ENCODE peak calls at places on chromosome 13, in seven cellular contexts. One of them, this sample, is unnamed.

GRCh38 chr13:21676611-21677021 is 5.7 kb downstream of the FGF9 start:
- DNase-seq in trophoblast cell: no peak
- DNase-seq in mesenchymal stem cell: no peak
- DNase-seq in H1: peak; percentile 71
- DNase-seq in mesendoderm: peak; percentile 73
- DNase-seq in IMR-90: no peak
- DNase-seq in neuronal stem cell: peak; percentile 6
- DNase-seq in this sample: peak; percentile 73

GRCh38 chr13:111342716-111343115 is 22.3 kb downstream of the TEX29 start:
- DNase-seq in H1: no peak
- DNase-seq in IMR-90: no peak
- DNase-seq in mesendoderm: no peak
- DNase-seq in trophoblast cell: no peak
- DNase-seq in neuronal stem cell: no peak
- DNase-seq in mesenchymal stem cell: no peak
- DNase-seq in this sample: peak; percentile 12

GRCh38 chr13:109904218-109904617 is 117.8 kb upstream of the IRS2 start:
- DNase-seq in mesendoderm: peak; percentile 36
- DNase-seq in IMR-90: no peak
- DNase-seq in mesenchymal stem cell: no peak
- DNase-seq in trophoblast cell: peak; percentile 42
- DNase-seq in H1: no peak
- DNase-seq in neuronal stem cell: no peak
- DNase-seq in this sample: peak; percentile 60

GRCh38 chr13:30255696-30256095 is 51.7 kb downstream of the KATNAL1 start:
- DNase-seq in H1: no peak
- DNase-seq in trophoblast cell: no peak
- DNase-seq in neuronal stem cell: no peak
- DNase-seq in mesenchymal stem cell: no peak
- DNase-seq in IMR-90: no peak
- DNase-seq in mesendoderm: no peak
- DNase-seq in this sample: no peak

GRCh38 chr13:81493144-81493543 is 1152.2 kb upstream of the SPRY2 start:
- DNase-seq in mesenchymal stem cell: no peak
- DNase-seq in H1: no peak
- DNase-seq in IMR-90: no peak
- DNase-seq in mesendoderm: no peak
- DNase-seq in trophoblast cell: no peak
- DNase-seq in neuronal stem cell: no peak
- DNase-seq in this sample: no peak

GRCh38 chr13:48066310-48066989 is 28.5 kb downstream of the MED4 start:
- DNase-seq in IMR-90: peak; percentile 16
- DNase-seq in mesenchymal stem cell: no peak
- DNase-seq in H1: no peak
- DNase-seq in mesendoderm: no peak
- DNase-seq in neuronal stem cell: no peak
- DNase-seq in trophoblast cell: no peak
- DNase-seq in this sample: no peak

GRCh38 chr13:112059457-112060317 is 7.3 kb upstream of the SOX1 start:
- DNase-seq in neuronal stem cell: no peak
- DNase-seq in mesendoderm: no peak
- DNase-seq in mesenchymal stem cell: no peak
- DNase-seq in H1: no peak
- DNase-seq in trophoblast cell: no peak
- DNase-seq in IMR-90: no peak
- DNase-seq in this sample: no peak

GRCh38 chr13:21548577-21548976 is 55.4 kb downstream of the MICU2 start:
- DNase-seq in H1: no peak
- DNase-seq in trophoblast cell: peak; percentile 61
- DNase-seq in IMR-90: no peak
- DNase-seq in mesenchymal stem cell: no peak
- DNase-seq in neuronal stem cell: no peak
- DNase-seq in mesendoderm: no peak
- DNase-seq in this sample: no peak

GRCh38 chr13:99996177-99996705 is 14.7 kb downstream of the ZIC2 start:
- DNase-seq in trophoblast cell: no peak
- DNase-seq in IMR-90: no peak
- DNase-seq in mesendoderm: no peak
- DNase-seq in mesenchymal stem cell: peak; percentile 37
- DNase-seq in H1: no peak
- DNase-seq in neuronal stem cell: peak; percentile 45
- DNase-seq in this sample: no peak

GRCh38 chr13:37934339-37935191 is 65.0 kb upstream of the TRPC4 start:
- DNase-seq in trophoblast cell: no peak
- DNase-seq in IMR-90: no peak
- DNase-seq in neuronal stem cell: no peak
- DNase-seq in H1: peak; percentile 58
- DNase-seq in mesenchymal stem cell: no peak
- DNase-seq in mesendoderm: peak; percentile 14
- DNase-seq in this sample: peak; percentile 42

GRCh38 chr13:109976206-109976997 is 190.0 kb upstream of the IRS2 start:
- DNase-seq in neuronal stem cell: no peak
- DNase-seq in H1: no peak
- DNase-seq in mesendoderm: peak; percentile 40
- DNase-seq in IMR-90: no peak
- DNase-seq in mesenchymal stem cell: no peak
- DNase-seq in trophoblast cell: peak; percentile 8
- DNase-seq in this sample: no peak

GRCh38 chr13:48975101-48975925 is at the start of gene FNDC3A:
- DNase-seq in mesenchymal stem cell: peak; percentile 74
- DNase-seq in mesendoderm: peak; percentile 90
- DNase-seq in H1: peak; percentile 84
- DNase-seq in IMR-90: peak; percentile 64
- DNase-seq in trophoblast cell: peak; percentile 71
- DNase-seq in neuronal stem cell: no peak
- DNase-seq in this sample: peak; percentile 79

GRCh38 chr13:59111711-59112110 is 1052.0 kb downstream of the DIAPH3 start:
- DNase-seq in mesenchymal stem cell: peak; percentile 73
- DNase-seq in neuronal stem cell: no peak
- DNase-seq in IMR-90: peak; percentile 86
- DNase-seq in mesendoderm: no peak
- DNase-seq in trophoblast cell: no peak
- DNase-seq in H1: no peak
- DNase-seq in this sample: no peak

GRCh38 chr13:106466691-106467405 is 68.6 kb downstream of the EFNB2 start:
- DNase-seq in mesendoderm: no peak
- DNase-seq in neuronal stem cell: no peak
- DNase-seq in trophoblast cell: no peak
- DNase-seq in IMR-90: no peak
- DNase-seq in mesenchymal stem cell: no peak
- DNase-seq in H1: no peak
- DNase-seq in this sample: no peak

GRCh38 chr13:90746230-90746629 is 601.3 kb upstream of the MIR17HG start:
- DNase-seq in mesenchymal stem cell: no peak
- DNase-seq in IMR-90: no peak
- DNase-seq in H1: no peak
- DNase-seq in mesendoderm: no peak
- DNase-seq in neuronal stem cell: no peak
- DNase-seq in trophoblast cell: no peak
- DNase-seq in this sample: no peak

GRCh38 chr13:35716186-35716585 is 239.7 kb upstream of the MAB21L1 start:
- DNase-seq in trophoblast cell: peak; percentile 89
- DNase-seq in IMR-90: peak; percentile 26
- DNase-seq in mesendoderm: peak; percentile 39
- DNase-seq in neuronal stem cell: no peak
- DNase-seq in mesenchymal stem cell: no peak
- DNase-seq in H1: no peak
- DNase-seq in this sample: no peak

GRCh38 chr13:26247011-26247410 is 6.9 kb upstream of the CDK8 start:
- DNase-seq in neuronal stem cell: no peak
- DNase-seq in trophoblast cell: no peak
- DNase-seq in mesenchymal stem cell: no peak
- DNase-seq in H1: no peak
- DNase-seq in mesendoderm: no peak
- DNase-seq in IMR-90: no peak
- DNase-seq in this sample: no peak

GRCh38 chr13:35848868-35849644 is 282.1 kb downstream of the DCLK1 start:
- DNase-seq in H1: no peak
- DNase-seq in neuronal stem cell: no peak
- DNase-seq in trophoblast cell: no peak
- DNase-seq in IMR-90: no peak
- DNase-seq in mesenchymal stem cell: no peak
- DNase-seq in mesendoderm: no peak
- DNase-seq in this sample: no peak

GRCh38 chr13:97749174-97749573 is 204.3 kb upstream of the IPO5 start:
- DNase-seq in trophoblast cell: peak; percentile 55
- DNase-seq in mesenchymal stem cell: no peak
- DNase-seq in neuronal stem cell: no peak
- DNase-seq in IMR-90: peak; percentile 1
- DNase-seq in H1: no peak
- DNase-seq in mesendoderm: peak; percentile 11
- DNase-seq in this sample: no peak

GRCh38 chr13:88764103-88764502 is 1092.9 kb downstream of the SLITRK5 start:
- DNase-seq in mesendoderm: peak; percentile 83
- DNase-seq in trophoblast cell: no peak
- DNase-seq in IMR-90: no peak
- DNase-seq in H1: no peak
- DNase-seq in neuronal stem cell: no peak
- DNase-seq in mesenchymal stem cell: no peak
- DNase-seq in this sample: no peak

GRCh38 chr13:58619396-58620113 is 988.0 kb downstream of the PCDH17 start:
- DNase-seq in trophoblast cell: no peak
- DNase-seq in H1: no peak
- DNase-seq in neuronal stem cell: no peak
- DNase-seq in mesenchymal stem cell: peak; percentile 46
- DNase-seq in mesendoderm: peak; percentile 91
- DNase-seq in IMR-90: no peak
- DNase-seq in this sample: no peak

GRCh38 chr13:98517576-98518310 is 59.2 kb downstream of the STK24 start:
- DNase-seq in H1: no peak
- DNase-seq in IMR-90: no peak
- DNase-seq in neuronal stem cell: no peak
- DNase-seq in trophoblast cell: no peak
- DNase-seq in mesenchymal stem cell: no peak
- DNase-seq in mesendoderm: no peak
- DNase-seq in this sample: no peak

GRCh38 chr13:63299995-63300394 is 1884.3 kb upstream of the PCDH20 start:
- DNase-seq in mesendoderm: no peak
- DNase-seq in neuronal stem cell: peak; percentile 31
- DNase-seq in IMR-90: peak; percentile 49
- DNase-seq in mesenchymal stem cell: peak; percentile 34
- DNase-seq in trophoblast cell: no peak
- DNase-seq in H1: no peak
- DNase-seq in this sample: no peak

DNA sequence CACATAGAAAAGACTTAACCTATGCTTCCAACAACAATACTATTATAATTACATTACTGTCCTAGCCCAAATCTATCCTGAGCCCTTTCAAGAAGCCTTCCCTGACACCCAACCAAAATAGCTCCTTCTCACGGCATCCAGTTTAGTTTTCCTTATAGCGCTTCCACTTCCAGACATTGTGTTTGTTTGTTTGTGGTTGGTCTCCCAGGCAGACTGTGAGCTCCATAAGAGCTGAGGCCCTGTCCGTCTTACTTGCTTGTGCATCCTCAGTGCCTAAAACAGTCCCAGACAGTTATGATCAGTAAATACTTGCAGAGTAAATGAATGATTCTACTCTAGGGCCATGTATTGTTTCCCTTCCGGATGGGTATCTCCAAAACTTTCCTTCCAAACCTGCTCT is 68.1 kb upstream of the STARD13 start:
- DNase-seq in IMR-90: no peak
- DNase-seq in mesenchymal stem cell: peak; percentile 77
- DNase-seq in H1: no peak
- DNase-seq in trophoblast cell: no peak
- DNase-seq in mesendoderm: no peak
- DNase-seq in neuronal stem cell: no peak
- DNase-seq in this sample: no peak
- H3K9ac ChIP-seq in IMR-90: no peak overlapping the region
- H3K9ac ChIP-seq in mesenchymal stem cell: no peak overlapping the region
- H3K9ac ChIP-seq in H1: no peak overlapping the region
- H3K9ac ChIP-seq in trophoblast cell: no peak overlapping the region
- H3K9ac ChIP-seq in mesendoderm: no peak overlapping the region
- H3K9ac ChIP-seq in neuronal stem cell: no peak overlapping the region
- H3K9ac ChIP-seq in this sample: no peak overlapping the region

GRCh38 chr13:55001881-55002280 is 1973.3 kb downstream of the OLFM4 start:
- DNase-seq in neuronal stem cell: no peak
- DNase-seq in H1: no peak
- DNase-seq in mesendoderm: peak; percentile 51
- DNase-seq in mesenchymal stem cell: no peak
- DNase-seq in trophoblast cell: no peak
- DNase-seq in IMR-90: no peak
- DNase-seq in this sample: no peak
- H3K23ac ChIP-seq in neuronal stem cell: no peak overlapping the region
- H3K23ac ChIP-seq in H1: no peak overlapping the region
- H3K23ac ChIP-seq in mesendoderm: no peak overlapping the region
- H3K23ac ChIP-seq in mesenchymal stem cell: no peak overlapping the region
- H3K23ac ChIP-seq in trophoblast cell: no peak overlapping the region
- H3K23ac ChIP-seq in IMR-90: no peak overlapping the region
- H3K23ac ChIP-seq in this sample: no peak overlapping the region

GRCh38 chr13:94366677-94367076 is 112.8 kb downstream of the DCT start:
- DNase-seq in neuronal stem cell: no peak
- DNase-seq in H1: peak; percentile 11
- DNase-seq in mesenchymal stem cell: no peak
- DNase-seq in mesendoderm: no peak
- DNase-seq in trophoblast cell: no peak
- DNase-seq in IMR-90: no peak
- DNase-seq in this sample: no peak

DNA sequence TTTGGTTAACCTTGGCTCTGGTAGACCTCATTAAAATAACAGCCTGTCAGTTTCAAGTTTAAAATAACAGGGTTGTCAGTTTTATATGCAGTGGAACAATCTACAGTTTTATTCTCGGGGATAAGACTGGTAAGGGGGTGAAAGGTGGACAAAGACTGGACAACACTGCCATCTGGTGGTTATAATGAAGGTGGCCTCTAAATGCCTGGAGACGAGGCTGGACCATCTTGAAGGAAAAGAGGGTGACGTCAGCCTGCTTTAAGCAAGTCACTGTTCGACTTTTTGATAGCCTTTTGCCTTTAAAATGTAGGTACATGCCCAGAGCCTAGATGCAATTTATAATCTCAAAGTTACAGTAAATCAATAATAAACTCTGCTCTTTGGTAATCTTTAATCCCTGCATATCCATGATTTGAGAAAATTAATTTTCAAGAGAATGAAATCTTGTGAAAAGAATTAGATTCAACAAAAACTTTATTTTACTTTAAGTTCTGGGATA is 117.0 kb downstream of the DCT start:
- DNase-seq in mesenchymal stem cell: peak; percentile 88
- DNase-seq in trophoblast cell: peak; percentile 74
- DNase-seq in IMR-90: peak; percentile 95
- DNase-seq in mesendoderm: peak; percentile 93
- DNase-seq in H1: peak; percentile 65
- DNase-seq in neuronal stem cell: peak; percentile 84
- DNase-seq in this sample: peak; percentile 75
- H3K9ac ChIP-seq in mesenchymal stem cell: peak overlapping the region; percentile 53
- H3K9ac ChIP-seq in trophoblast cell: no peak overlapping the region
- H3K9ac ChIP-seq in IMR-90: no peak overlapping the region
- H3K9ac ChIP-seq in mesendoderm: no peak overlapping the region
- H3K9ac ChIP-seq in H1: no peak overlapping the region
- H3K9ac ChIP-seq in neuronal stem cell: no peak overlapping the region
- H3K9ac ChIP-seq in this sample: no peak overlapping the region

DNA sequence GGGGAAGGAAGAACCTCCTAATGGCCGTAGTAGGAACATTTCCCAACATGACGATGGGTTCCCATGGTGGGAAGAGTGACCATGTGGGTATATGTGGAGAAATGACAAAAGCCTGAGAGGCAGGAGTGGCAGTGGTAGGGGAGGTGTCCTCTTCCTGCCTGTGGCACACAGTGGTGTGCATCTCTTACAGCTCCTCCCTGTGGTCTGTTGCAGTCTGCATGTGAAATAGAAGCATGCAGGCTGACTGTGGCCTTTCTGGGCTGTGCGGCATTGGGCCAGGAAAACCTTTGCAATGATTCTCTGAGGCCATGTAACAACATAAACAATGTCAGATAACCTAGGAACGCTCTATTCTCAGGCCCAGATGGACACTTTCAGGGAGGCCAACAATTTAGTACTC is 84.0 kb downstream of the LACC1 start:
- DNase-seq in neuronal stem cell: no peak
- DNase-seq in IMR-90: no peak
- DNase-seq in trophoblast cell: peak; percentile 66
- DNase-seq in mesendoderm: peak; percentile 53
- DNase-seq in H1: no peak
- DNase-seq in mesenchymal stem cell: peak; percentile 11
- DNase-seq in this sample: peak; percentile 40
- H3K23ac ChIP-seq in neuronal stem cell: no peak overlapping the region
- H3K23ac ChIP-seq in IMR-90: no peak overlapping the region
- H3K23ac ChIP-seq in trophoblast cell: no peak overlapping the region
- H3K23ac ChIP-seq in mesendoderm: no peak overlapping the region
- H3K23ac ChIP-seq in H1: no peak overlapping the region
- H3K23ac ChIP-seq in mesenchymal stem cell: no peak overlapping the region
- H3K23ac ChIP-seq in this sample: no peak overlapping the region